ENCODE peak calls at places on chromosomes 16 and 17, in five cellular contexts. Z, R, U, W and Q are unnamed samples.

GRCh38 chr17:28475151-28475900 is 1.9 kb downstream of the SLC13A2 start:
- DNase-seq in W (no peak), Z (no peak), R (no peak), U (no peak), Q (peak)

GRCh38 chr17:63395075-63395815 is 50.9 kb downstream of the CYB561 start:
- DNase-seq in W (no peak), Z (no peak), U (peak), R (no peak), Q (no peak)

GRCh38 chr17:46061435-46061834 is 62.4 kb downstream of the STH start:
- DNase-seq in R (no peak), U (no peak), W (no peak), Z (peak), Q (no peak)

GRCh38 chr17:1002412-1002753 is 5.5 kb downstream of the TIMM22 start:
- DNase-seq in R (no peak), W (no peak), Z (no peak), U (peak), Q (no peak)

GRCh38 chr17:27553019-27553511 is 77.9 kb upstream of the LGALS9 start:
- DNase-seq in Z (no peak), W (no peak), U (no peak), R (no peak), Q (no peak)

GRCh38 chr17:17196776-17197175 is 9.4 kb downstream of the PLD6 start:
- DNase-seq in W (no peak), R (no peak), Z (no peak), U (no peak), Q (no peak)

GRCh38 chr16:11824362-11824761 is 27.0 kb downstream of the RSL1D1 start:
- DNase-seq in U (no peak), Z (no peak), W (peak), R (peak), Q (peak)

GRCh38 chr17:29179232-29180036 is 764 bp downstream of the MYO18A start:
- DNase-seq in Z (peak), W (no peak), R (peak), U (no peak), Q (no peak)

GRCh38 chr17:77437017-77437416 is 296.2 kb downstream of the SEC14L1 start:
- DNase-seq in R (no peak), U (peak), W (peak), Z (no peak), Q (peak)

GRCh38 chr17:14333506-14333905 is 32.6 kb downstream of the HS3ST3B1 start:
- DNase-seq in Z (no peak), W (no peak), U (no peak), R (no peak), Q (no peak)

GRCh38 chr17:78658281-78658785 is 81.1 kb upstream of the DNAH17 start:
- DNase-seq in R (no peak), U (peak), W (peak), Z (no peak), Q (peak)

GRCh38 chr17:49425004-49425286 is 10.3 kb upstream of the PHB1 start:
- DNase-seq in Z (no peak), U (no peak), W (no peak), R (no peak), Q (no peak)

GRCh38 chr16:50273888-50274770 is 7.8 kb downstream of the ADCY7 start:
- DNase-seq in W (peak), U (no peak), R (no peak), Z (no peak), Q (no peak)
- TF ChIP-seq POLR2A in W (no peak), U (no peak), R (no peak), Z (no peak), Q (no peak)

GRCh38 chr17:81890447-81891302 is 711 bp downstream of the ALYREF start:
- DNase-seq in R (no peak), Z (peak), U (no peak), W (peak), Q (peak)

GRCh38 chr17:81889602-81890001 is 1.8 kb downstream of the ALYREF start:
- DNase-seq in R (no peak), W (no peak), Z (no peak), U (no peak), Q (no peak)

GRCh38 chr17:81888105-81888987 is 3.0 kb downstream of the ALYREF start:
- DNase-seq in W (no peak), R (no peak), Z (no peak), U (no peak), Q (no peak)

GRCh38 chr17:81891303-81891552 is 158 bp downstream of the ALYREF start:
- DNase-seq in W (no peak), U (no peak), R (no peak), Z (no peak), Q (no peak)

GRCh38 chr17:81888988-81889595 is 2.3 kb downstream of the ALYREF start:
- DNase-seq in R (no peak), W (no peak), U (no peak), Z (no peak), Q (peak)
- TF ChIP-seq POLR2A in R (no peak), W (no peak), U (no peak), Z (no peak), Q (no peak)

GRCh38 chr16:3726021-3726687 is 8.8 kb upstream of the TRAP1 start:
- DNase-seq in Z (no peak), R (no peak), U (no peak), W (peak), Q (no peak)
- TF ChIP-seq POLR2A in Z (no peak), R (no peak), U (no peak), W (no peak), Q (no peak)

GRCh38 chr17:32142857-32143524 is 689 bp downstream of the RHOT1 start:
- DNase-seq in U (peak), Z (peak), W (peak), R (peak), Q (peak)
- TF ChIP-seq POLR2A in U (no peak), Z (no peak), W (no peak), R (no peak), Q (no peak)

GRCh38 chr16:22190169-22191088 is 15.6 kb upstream of the EEF2K start:
- DNase-seq in R (peak), Z (peak), W (peak), U (peak), Q (peak)
- TF ChIP-seq POLR2A in R (no peak), Z (peak), W (peak), U (no peak), Q (peak)

DNA sequence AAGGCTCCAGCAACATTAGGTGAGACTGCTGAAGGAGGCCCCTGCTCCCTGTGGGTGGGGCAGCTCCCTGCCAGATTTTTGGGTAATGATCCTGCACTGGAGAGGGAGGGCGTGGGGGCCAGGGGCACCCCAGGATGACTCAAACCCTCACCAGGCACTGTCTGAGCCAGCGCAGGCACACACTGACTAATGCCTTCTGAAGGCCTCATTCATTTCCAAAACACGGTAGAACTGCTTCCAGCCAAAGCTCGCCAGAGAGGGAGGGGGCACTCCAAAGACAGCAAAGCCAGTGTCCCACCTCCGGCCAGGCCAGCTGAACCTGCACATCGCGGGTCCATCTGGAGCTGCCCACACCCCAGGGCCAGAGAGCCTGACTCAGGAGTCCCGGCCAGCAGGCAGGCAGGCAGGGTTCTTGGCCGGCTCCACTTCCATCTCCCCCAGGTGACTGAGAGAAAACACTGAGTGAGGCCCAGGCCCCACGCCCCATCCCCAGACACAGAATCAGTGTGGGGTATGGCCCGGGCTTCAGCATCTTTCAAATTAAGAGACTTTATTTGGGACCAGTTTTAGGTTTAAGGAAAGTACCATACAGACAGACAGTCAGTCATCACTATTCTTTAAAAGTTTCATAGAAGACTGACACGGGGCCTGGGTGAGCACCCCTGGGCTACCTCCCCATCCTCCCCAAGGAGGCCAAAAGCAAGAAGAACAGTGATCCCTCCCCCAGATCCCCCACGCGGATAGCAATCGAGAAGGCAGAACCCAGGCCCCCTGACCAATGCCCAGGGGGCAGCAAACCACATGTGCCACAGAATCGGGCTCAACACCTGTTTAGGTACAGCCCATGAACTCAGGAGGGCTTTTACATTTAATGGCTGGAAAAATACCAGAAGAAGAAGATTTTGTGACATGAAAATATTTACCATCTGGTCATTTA is 2.3 kb downstream of the PIEZO1 start:
- DNase-seq in Z (peak), R (no peak), U (peak), W (peak), Q (peak)
- TF ChIP-seq POLR2A in Z (no peak), R (no peak), U (no peak), W (no peak), Q (no peak)

DNA sequence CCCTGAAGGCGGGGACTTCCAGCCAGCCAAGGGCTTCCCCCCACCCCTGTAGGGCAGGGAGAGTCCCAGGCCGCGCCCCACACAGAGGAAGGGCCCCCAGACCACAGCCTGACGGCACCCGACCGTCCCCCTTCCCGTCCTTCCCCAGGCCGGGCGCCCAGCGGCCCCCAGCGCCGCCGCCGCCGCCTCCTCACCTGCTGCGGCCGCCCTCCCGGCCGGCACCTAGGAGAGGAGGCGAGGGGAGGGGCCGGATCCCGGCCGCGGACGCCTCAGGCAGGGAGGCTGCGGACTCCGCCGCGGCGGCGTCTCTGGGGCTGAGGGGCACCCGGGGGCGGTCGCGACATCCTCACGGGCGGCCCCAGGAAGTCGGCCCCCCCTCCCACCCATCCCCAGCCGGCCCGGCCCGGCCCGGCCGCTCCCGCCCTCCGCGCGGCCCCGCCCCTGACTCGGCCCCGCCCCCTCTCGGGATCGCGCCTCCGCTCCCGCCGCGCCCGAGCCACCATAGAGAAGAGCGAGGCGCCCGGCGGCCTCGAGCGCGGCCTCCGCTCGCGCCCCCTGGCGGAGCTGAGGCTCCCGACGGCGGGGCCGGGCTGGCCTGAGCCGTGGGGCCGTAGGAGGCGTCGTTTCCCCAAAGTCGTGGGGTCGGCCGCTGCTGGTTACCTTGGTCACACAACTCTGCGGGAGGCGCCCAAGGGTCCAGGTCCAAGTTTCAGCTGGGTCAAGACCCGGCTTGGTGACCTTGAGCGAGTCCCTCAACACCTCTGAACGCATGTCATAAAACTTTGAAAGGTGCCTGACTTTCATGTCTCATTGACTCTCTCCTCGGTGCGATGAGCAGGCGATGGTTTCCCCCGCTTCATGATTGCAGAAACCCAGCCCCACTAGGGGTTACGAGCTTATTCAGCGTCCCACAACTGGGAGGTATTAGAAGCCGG is 25.7 kb upstream of the RFFL start:
- DNase-seq in U (peak), W (peak), R (peak), Z (peak), Q (peak)
- TF ChIP-seq POLR2A in U (no peak), W (peak), R (no peak), Z (peak), Q (no peak)

GRCh38 chr17:43125133-43125966 is at the start of gene BRCA1:
- DNase-seq in R (peak), W (peak), Z (peak), U (peak), Q (peak)
- TF ChIP-seq POLR2A in R (no peak), W (no peak), Z (peak), U (peak), Q (peak)